ENCODE peak calls at places on chromosomes 5 and 9, in seven cellular contexts. P, B, Q, L, G, I and K are unnamed samples.

GRCh38 chr5:98775962-98776687 is 2.7 kb downstream of the RGMB start:
- DNase-seq in P (peak), B (no peak), Q (peak), L (no peak), G (peak), I (no peak), K (peak)

GRCh38 chr5:80339116-80339515 is 19.3 kb downstream of the SPZ1 start:
- DNase-seq in P (no peak), B (no peak), Q (no peak), L (no peak), G (no peak), I (no peak), K (no peak)

GRCh38 chr5:110768138-110768845 is 29.5 kb downstream of the SLC25A46 start:
- DNase-seq in P (peak), B (no peak), Q (no peak), L (no peak), G (peak), I (no peak), K (peak)

GRCh38 chr5:132737982-132738770 is 830 bp upstream of the KIF3A start:
- DNase-seq in P (no peak), B (no peak), Q (no peak), L (no peak), G (no peak), I (no peak), K (no peak)

GRCh38 chr5:53425598-53426516 is 54.6 kb upstream of the FST start:
- DNase-seq in P (no peak), B (no peak), Q (no peak), L (no peak), G (no peak), I (no peak), K (peak)

GRCh38 chr5:122129332-122129731 is at the start of gene ZNF474:
- DNase-seq in P (peak), B (peak), Q (peak), L (no peak), G (peak), I (no peak), K (peak)

GRCh38 chr5:9196403-9197224 is 349.3 kb downstream of the SEMA5A start:
- DNase-seq in P (peak), B (no peak), Q (peak), L (no peak), G (peak), I (no peak), K (peak)

GRCh38 chr9:129109504-129109903 is 1.1 kb downstream of the CRAT start:
- DNase-seq in P (peak), B (peak), Q (peak), L (peak), G (no peak), I (peak), K (peak)

GRCh38 chr9:124869466-124869985 is 7.6 kb downstream of the ARPC5L start:
- DNase-seq in P (no peak), B (no peak), Q (no peak), L (no peak), G (no peak), I (no peak), K (no peak)

GRCh38 chr5:179405426-179406030 is 60.3 kb upstream of the ADAMTS2 start:
- DNase-seq in P (no peak), B (no peak), Q (no peak), L (no peak), G (no peak), I (no peak), K (no peak)

GRCh38 chr9:133708770-133709611 is 29.2 kb downstream of the SARDH start:
- DNase-seq in P (no peak), B (peak), Q (no peak), L (no peak), G (no peak), I (no peak), K (no peak)

GRCh38 chr5:136249678-136250266 is 56.8 kb upstream of the SMIM32 start:
- DNase-seq in P (peak), B (peak), Q (peak), L (peak), G (peak), I (no peak), K (peak)

GRCh38 chr5:15757635-15758034 is 257.7 kb downstream of the FBXL7 start:
- DNase-seq in P (no peak), B (no peak), Q (no peak), L (no peak), G (no peak), I (no peak), K (no peak)

GRCh38 chr9:115022760-115023434 is 92.5 kb upstream of the TNFSF8 start:
- DNase-seq in P (peak), B (no peak), Q (peak), L (no peak), G (peak), I (no peak), K (peak)

GRCh38 chr5:37490931-37491330 is 111.8 kb downstream of the WDR70 start:
- DNase-seq in P (no peak), B (no peak), Q (no peak), L (no peak), G (no peak), I (no peak), K (no peak)

GRCh38 chr5:20536813-20537212 is 548.8 kb upstream of the CDH18 start:
- DNase-seq in P (no peak), B (no peak), Q (no peak), L (no peak), G (no peak), I (no peak), K (no peak)

GRCh38 chr9:122129969-122130368 is 29.6 kb downstream of the NDUFA8 start:
- DNase-seq in P (no peak), B (no peak), Q (no peak), L (no peak), G (no peak), I (no peak), K (no peak)

GRCh38 chr9:69097053-69097452 is 61.5 kb downstream of the FXN start:
- DNase-seq in P (peak), B (no peak), Q (peak), L (no peak), G (peak), I (no peak), K (peak)

GRCh38 chr5:133869675-133869978 is 98.8 kb downstream of the C5orf15 start:
- DNase-seq in P (peak), B (no peak), Q (no peak), L (peak), G (no peak), I (no peak), K (no peak)

GRCh38 chr5:152116926-152117325 is 192.3 kb upstream of the GLRA1 start:
- DNase-seq in P (no peak), B (no peak), Q (no peak), L (no peak), G (no peak), I (no peak), K (no peak)

GRCh38 chr5:174235993-174236528 is 190.6 kb downstream of the NSG2 start:
- DNase-seq in P (no peak), B (no peak), Q (no peak), L (no peak), G (no peak), I (no peak), K (peak)

GRCh38 chr9:31597977-31598376 is 786.5 kb upstream of the ACO1 start:
- DNase-seq in P (peak), B (no peak), Q (no peak), L (no peak), G (peak), I (no peak), K (no peak)

GRCh38 chr9:124652203-124652992 is 118.7 kb downstream of the NR6A1 start:
- DNase-seq in P (peak), B (no peak), Q (peak), L (no peak), G (peak), I (no peak), K (peak)

GRCh38 chr5:134127376-134127861 is 12.9 kb downstream of the TCF7 start:
- DNase-seq in P (peak), B (no peak), Q (no peak), L (no peak), G (peak), I (no peak), K (no peak)

GRCh38 chr9:87212563-87213154 is 265.4 kb upstream of the GAS1 start:
- DNase-seq in P (peak), B (no peak), Q (peak), L (no peak), G (no peak), I (no peak), K (no peak)

GRCh38 chr5:14983666-14984441 is 112.3 kb upstream of the ANKH start:
- DNase-seq in P (no peak), B (no peak), Q (no peak), L (no peak), G (no peak), I (no peak), K (no peak)

GRCh38 chr9:71793386-71794105 is 25.2 kb upstream of the CEMIP2 start:
- DNase-seq in P (peak), B (no peak), Q (peak), L (no peak), G (peak), I (no peak), K (peak)

GRCh38 chr9:89379508-89380115 is 61.3 kb downstream of the SECISBP2 start:
- DNase-seq in P (no peak), B (no peak), Q (no peak), L (no peak), G (no peak), I (peak), K (no peak)

GRCh38 chr5:24215114-24215513 is 429.7 kb downstream of the CDH10 start:
- DNase-seq in P (no peak), B (no peak), Q (no peak), L (no peak), G (no peak), I (no peak), K (no peak)

GRCh38 chr5:78610633-78611032 is 37.9 kb downstream of the LHFPL2 start:
- DNase-seq in P (peak), B (no peak), Q (peak), L (no peak), G (no peak), I (no peak), K (no peak)

GRCh38 chr5:126070481-126070880 is 352.7 kb upstream of the GRAMD2B start:
- DNase-seq in P (peak), B (no peak), Q (no peak), L (no peak), G (peak), I (no peak), K (no peak)

GRCh38 chr9:121771851-121772599 is 120.6 kb downstream of the DAB2IP start:
- DNase-seq in P (no peak), B (no peak), Q (no peak), L (no peak), G (no peak), I (no peak), K (no peak)

GRCh38 chr5:57447656-57448055 is 35.0 kb downstream of the ACTBL2 start:
- DNase-seq in P (peak), B (no peak), Q (peak), L (no peak), G (peak), I (no peak), K (peak)

GRCh38 chr9:99579964-99580363 is 241.7 kb upstream of the NR4A3 start:
- DNase-seq in P (no peak), B (no peak), Q (no peak), L (no peak), G (no peak), I (peak), K (no peak)

GRCh38 chr5:110055301-110055700 is 365.6 kb downstream of the MAN2A1 start:
- DNase-seq in P (peak), B (no peak), Q (no peak), L (no peak), G (no peak), I (no peak), K (peak)

GRCh38 chr9:114452219-114453169 is 52.8 kb downstream of the WHRN start:
- DNase-seq in P (no peak), B (no peak), Q (no peak), L (no peak), G (no peak), I (no peak), K (no peak)

GRCh38 chr9:96413312-96414221 is 4.6 kb downstream of the ZNF367 start:
- DNase-seq in P (no peak), B (no peak), Q (no peak), L (no peak), G (no peak), I (peak), K (no peak)

GRCh38 chr5:108379722-108380530 is 2.0 kb downstream of the FBXL17 start:
- DNase-seq in P (peak), B (no peak), Q (no peak), L (no peak), G (peak), I (no peak), K (no peak)

GRCh38 chr5:131274341-131275063 is 10.6 kb downstream of the CDC42SE2 start:
- DNase-seq in P (no peak), B (no peak), Q (no peak), L (no peak), G (no peak), I (no peak), K (no peak)

GRCh38 chr5:22709743-22710142 is 143.4 kb downstream of the CDH12 start:
- DNase-seq in P (no peak), B (no peak), Q (no peak), L (no peak), G (no peak), I (no peak), K (no peak)

GRCh38 chr5:22710660-22711059 is 142.5 kb downstream of the CDH12 start:
- DNase-seq in P (no peak), B (no peak), Q (no peak), L (no peak), G (no peak), I (no peak), K (no peak)

GRCh38 chr5:22708770-22709328 is 144.3 kb downstream of the CDH12 start:
- DNase-seq in P (no peak), B (no peak), Q (no peak), L (no peak), G (no peak), I (no peak), K (no peak)
- TF ChIP-seq CTCF in P (no peak), B (no peak), Q (no peak), L (no peak), G (no peak), I (no peak), K (no peak)

GRCh38 chr9:134986957-134987356 is 69.2 kb upstream of the FCN1 start:
- DNase-seq in P (no peak), B (no peak), Q (no peak), L (no peak), G (no peak), I (no peak), K (no peak)
- TF ChIP-seq CTCF in P (no peak), B (no peak), Q (no peak), L (no peak), G (no peak), I (no peak), K (no peak)

GRCh38 chr9:138100711-138101349 is 223.2 kb downstream of the CACNA1B start:
- DNase-seq in P (no peak), B (no peak), Q (no peak), L (no peak), G (no peak), I (no peak), K (no peak)
- TF ChIP-seq CTCF in P (no peak), B (no peak), Q (no peak), L (no peak), G (no peak), I (no peak), K (no peak)

GRCh38 chr9:137228968-137229896 is 1.5 kb upstream of the SLC34A3 start:
- DNase-seq in P (no peak), B (no peak), Q (no peak), L (no peak), G (no peak), I (no peak), K (no peak)

GRCh38 chr9:137228515-137228967 is 1.2 kb downstream of the RNF224 start:
- DNase-seq in P (no peak), B (no peak), Q (no peak), L (no peak), G (no peak), I (no peak), K (no peak)

GRCh38 chr9:137226338-137227056 is 805 bp upstream of the RNF224 start:
- DNase-seq in P (no peak), B (no peak), Q (peak), L (no peak), G (no peak), I (no peak), K (no peak)

GRCh38 chr9:137227057-137227852 is at the start of gene RNF224:
- DNase-seq in P (peak), B (peak), Q (peak), L (peak), G (peak), I (peak), K (peak)

DNA sequence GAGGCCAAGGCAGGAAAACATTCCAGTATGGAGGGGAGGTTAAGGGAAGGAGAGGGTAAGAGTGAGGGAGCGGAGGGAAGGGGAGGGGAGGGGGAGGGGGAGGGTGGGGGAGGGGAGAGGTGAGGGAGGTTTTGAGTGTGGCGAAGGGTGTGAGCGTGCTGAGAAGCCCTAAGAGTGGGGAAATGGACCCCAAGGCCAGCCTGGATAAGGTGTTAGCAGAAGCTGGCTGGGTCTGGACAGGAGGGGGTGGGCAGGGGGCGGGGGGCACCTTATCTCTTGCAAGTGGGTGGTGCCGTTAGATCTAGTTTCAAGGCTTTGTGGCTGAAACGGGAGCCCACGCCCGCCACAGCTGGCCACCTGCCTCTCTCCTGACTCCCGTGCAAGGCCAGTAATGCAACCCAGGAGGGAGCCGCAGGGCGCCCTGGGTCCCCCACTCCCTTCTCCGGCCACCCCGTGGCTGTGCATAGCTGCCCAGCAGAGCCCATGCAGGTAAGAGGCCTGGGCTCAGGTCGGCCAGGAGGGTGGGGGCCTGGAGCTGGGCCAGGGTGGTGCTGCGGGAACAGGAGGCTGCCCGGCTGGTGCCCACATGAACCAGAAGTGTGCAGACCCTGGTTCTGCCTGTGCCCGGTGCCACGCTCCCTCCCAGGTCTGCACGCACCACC is 682 bp downstream of the RNF224 start:
- DNase-seq in P (no peak), B (no peak), Q (no peak), L (no peak), G (no peak), I (no peak), K (no peak)
- TF ChIP-seq CTCF in P (no peak), B (no peak), Q (no peak), L (no peak), G (no peak), I (no peak), K (no peak)

GRCh38 chr9:136467766-136468165 is 15.1 kb downstream of the SEC16A start:
- DNase-seq in P (no peak), B (no peak), Q (no peak), L (no peak), G (no peak), I (no peak), K (no peak)
- TF ChIP-seq CTCF in P (no peak), B (no peak), Q (no peak), L (no peak), G (no peak), I (no peak), K (no peak)

GRCh38 chr5:83562817-83563557 is 91.4 kb downstream of the VCAN start:
- DNase-seq in P (peak), B (no peak), Q (no peak), L (no peak), G (no peak), I (no peak), K (peak)

GRCh38 chr5:83562207-83562606 is 90.7 kb downstream of the VCAN start:
- DNase-seq in P (no peak), B (no peak), Q (no peak), L (no peak), G (no peak), I (no peak), K (no peak)

GRCh38 chr5:83567741-83568530 is 96.4 kb downstream of the VCAN start:
- DNase-seq in P (peak), B (no peak), Q (peak), L (no peak), G (peak), I (no peak), K (peak)

GRCh38 chr5:83563631-83564030 is 92.1 kb downstream of the VCAN start:
- DNase-seq in P (no peak), B (no peak), Q (no peak), L (no peak), G (no peak), I (no peak), K (no peak)

GRCh38 chr5:83564069-83564749 is 92.7 kb downstream of the VCAN start:
- DNase-seq in P (peak), B (no peak), Q (peak), L (no peak), G (no peak), I (no peak), K (peak)
- TF ChIP-seq CTCF in P (peak), B (peak), Q (peak), L (peak), G (peak), I (no peak), K (peak)

DNA sequence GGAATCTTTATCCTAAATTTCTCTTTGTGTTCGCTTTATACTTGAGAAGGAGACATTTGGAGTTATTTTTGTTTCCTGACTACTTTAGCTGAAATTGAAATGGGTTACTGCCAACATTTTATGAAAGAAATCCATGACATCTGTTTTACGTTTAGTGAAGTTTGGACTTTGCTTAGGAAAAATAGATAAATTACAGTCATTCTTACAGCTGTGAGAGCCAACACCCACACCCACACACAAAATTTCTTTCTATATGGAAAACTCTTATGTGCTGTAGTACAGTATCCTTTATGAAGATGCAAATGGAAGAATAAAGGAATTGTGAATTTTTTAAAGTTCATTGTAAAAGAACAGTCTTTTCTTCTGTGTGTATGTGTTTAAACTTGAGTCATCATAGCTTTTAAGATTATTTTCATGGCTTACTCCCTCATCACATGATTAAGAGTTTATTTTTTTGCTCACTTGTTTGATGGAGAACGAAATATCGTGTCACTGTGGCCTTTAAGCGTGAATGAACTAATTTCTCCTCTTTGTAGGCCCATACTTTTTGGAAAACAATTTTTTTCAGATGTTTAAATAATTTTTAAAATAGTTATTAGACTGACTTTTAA is 24.5 kb downstream of the CENPP start:
- DNase-seq in P (peak), B (no peak), Q (peak), L (no peak), G (no peak), I (no peak), K (peak)
- TF ChIP-seq CTCF in P (no peak), B (no peak), Q (no peak), L (no peak), G (no peak), I (no peak), K (no peak)

GRCh38 chr5:55994998-55995914 is 493 bp upstream of the IL6ST start:
- DNase-seq in P (peak), B (peak), Q (peak), L (peak), G (peak), I (peak), K (peak)
- TF ChIP-seq CTCF in P (no peak), B (no peak), Q (peak), L (peak), G (no peak), I (no peak), K (no peak)

GRCh38 chr5:94111209-94112004 is 370.0 kb upstream of the POU5F2 start:
- DNase-seq in P (peak), B (peak), Q (peak), L (peak), G (peak), I (peak), K (peak)
- TF ChIP-seq CTCF in P (peak), B (no peak), Q (peak), L (peak), G (peak), I (no peak), K (peak)